ENCODE peak calls at places on chromosomes 3 and 15, in six cellular contexts. P is posterior cingulate gyrus; B is stimulated activated naive CD8-positive, alpha-beta T cell treated with anti-CD3 and anti-CD28 coated beads, Interleukin-15, amount 100 ng/mL, for 72 hours; W is amniotic epithelial cell; G is stimulated activated CD4-positive, alpha-beta T cell treated with anti-CD3 and anti-CD28 coated beads, Interleukin-1b, Interleukin-23, amount 100 ng/mL, for 24 hours; A is iris pigment epithelial cell. O is an unnamed sample.

GRCh38 chr3:5531741-5532140 is 344.2 kb downstream of the EDEM1 start:
- DNase-seq in P (no peak), B (no peak), W (no peak), G (no peak), A (no peak), O (no peak)

GRCh38 chr3:156158656-156159295 is 38.4 kb downstream of the KCNAB1 start:
- DNase-seq in P (no peak), B (no peak), W (no peak), G (no peak), A (no peak), O (no peak)

GRCh38 chr3:177589921-177590336 is 392.6 kb upstream of the TBL1XR1 start:
- DNase-seq in P (no peak), B (no peak), W (peak; percentile 96), G (no peak), A (peak; percentile 99), O (no peak)

GRCh38 chr15:94584833-94585244 is 353.5 kb downstream of the MCTP2 start:
- DNase-seq in P (no peak), B (peak; percentile 50), W (no peak), G (peak; percentile 18), A (no peak), O (no peak)

GRCh38 chr3:12972791-12973702 is 100.2 kb downstream of the IQSEC1 start:
- DNase-seq in P (no peak), B (no peak), W (no peak), G (no peak), A (no peak), O (no peak)

GRCh38 chr15:76991741-76992645 is 2.9 kb upstream of the PSTPIP1 start:
- DNase-seq in P (no peak), B (no peak), W (no peak), G (no peak), A (no peak), O (no peak)

GRCh38 chr15:100714749-100715342 is 112.5 kb downstream of the ASB7 start:
- DNase-seq in P (no peak), B (no peak), W (no peak), G (no peak), A (no peak), O (no peak)

GRCh38 chr15:34182942-34183341 is 27.0 kb downstream of the KATNBL1 start:
- DNase-seq in P (no peak), B (no peak), W (no peak), G (no peak), A (no peak), O (no peak)

GRCh38 chr3:116517308-116517707 is 72.0 kb upstream of the LSAMP start:
- DNase-seq in P (no peak), B (no peak), W (no peak), G (no peak), A (peak; percentile 1), O (no peak)